ENCODE peak calls at places on chromosomes 13 and 19, in four cellular contexts. D, B, A and F are unnamed samples.
A peak's percentile ranks its signal among the peaks of the same experiment; 100 is the strongest.

GRCh38 chr13:27403727-27404385 is 20.6 kb upstream of the GTF3A start:
- DNase-seq in A (peak; percentile 77), D (no peak), B (no peak), F (no peak)

GRCh38 chr19:28686741-28687140 is 526.2 kb downstream of the UQCRFS1 start:
- DNase-seq in A (no peak), D (no peak), B (no peak), F (no peak)

GRCh38 chr19:32289566-32290210 is 55.7 kb upstream of the ZNF507 start:
- DNase-seq in B (no peak), D (no peak), A (no peak), F (no peak)

GRCh38 chr19:50313812-50314536 is 15.2 kb downstream of the KCNC3 start:
- DNase-seq in B (no peak), A (no peak), D (no peak), F (no peak)

GRCh38 chr19:18475762-18476331 is 37.9 kb upstream of the ISYNA1 start:
- DNase-seq in A (no peak), D (no peak), B (no peak), F (no peak)

GRCh38 chr13:93304868-93305613 is 78.4 kb downstream of the GPC6 start:
- DNase-seq in D (no peak), B (no peak), A (no peak), F (no peak)

GRCh38 chr19:37933965-37934364 is 27.0 kb downstream of the SIPA1L3 start:
- DNase-seq in D (no peak), A (peak; percentile 36), B (no peak), F (no peak)

GRCh38 chr13:81017525-81018152 is 676.7 kb upstream of the SPRY2 start:
- DNase-seq in D (no peak), B (no peak), A (no peak), F (no peak)

GRCh38 chr13:111938743-111939142 is 128.2 kb upstream of the SOX1 start:
- DNase-seq in A (no peak), B (no peak), D (no peak), F (no peak)

GRCh38 chr19:30783936-30784335 is 411.8 kb downstream of the ZNF536 start:
- DNase-seq in D (no peak), A (no peak), B (no peak), F (no peak)

GRCh38 chr13:26968431-26969335 is 202.9 kb downstream of the USP12 start:
- DNase-seq in D (no peak), A (peak; percentile 69), B (no peak), F (no peak)

GRCh38 chr13:37417042-37417441 is 181.5 kb downstream of the POSTN start:
- DNase-seq in B (no peak), A (no peak), D (no peak), F (no peak)

GRCh38 chr19:53374288-53374687 is 8.8 kb downstream of the ZNF525 start:
- DNase-seq in B (no peak), A (no peak), D (no peak), F (no peak)

GRCh38 chr19:7819337-7819736 is 10.7 kb upstream of the EVI5L start:
- DNase-seq in B (no peak), A (no peak), D (no peak), F (no peak)

DNA sequence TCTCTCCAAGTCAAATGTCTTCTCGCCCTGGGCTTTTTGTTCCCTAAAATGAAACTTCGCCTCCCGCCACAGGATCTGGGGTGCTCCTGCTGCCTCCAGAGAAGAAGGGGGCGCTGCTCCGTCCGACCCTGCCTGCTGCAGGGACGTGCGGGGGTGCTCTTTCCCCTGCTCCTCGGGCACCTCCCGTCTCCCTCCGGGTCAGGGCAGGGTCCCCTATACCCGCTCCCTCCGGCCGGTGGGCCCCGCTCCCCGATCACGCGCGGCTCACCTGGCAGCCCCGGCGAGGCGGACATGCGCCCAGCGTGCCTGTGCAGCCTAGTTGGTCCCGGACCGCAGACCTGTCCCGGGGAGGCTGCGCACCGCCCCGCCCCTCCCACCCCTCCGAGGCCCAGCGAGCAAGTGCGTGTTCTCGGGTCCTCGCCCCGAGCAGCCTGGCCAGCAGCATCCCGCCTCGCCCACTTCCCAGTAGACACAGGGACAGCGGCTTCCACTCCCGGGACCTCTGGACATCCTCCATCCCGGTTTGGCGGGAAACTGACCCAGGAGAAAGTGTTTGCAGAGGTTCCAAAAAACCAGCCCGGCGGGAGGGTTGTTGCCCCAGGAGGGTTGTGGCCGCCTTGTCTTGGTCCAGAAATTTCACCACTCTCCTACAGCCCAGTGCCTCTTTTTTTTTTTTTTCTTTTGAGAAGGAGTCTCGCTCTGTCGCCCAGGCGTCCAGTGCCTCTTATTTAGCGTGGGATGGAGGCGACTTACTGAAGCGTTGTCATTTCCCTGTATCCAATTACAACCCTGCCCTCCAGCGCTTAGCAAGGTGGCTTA is at the start of gene OXGR1:
- DNase-seq in A (no peak), B (no peak), D (no peak), F (no peak)
- H3K4me3 ChIP-seq in A (peak within 1 kb of the TSS; percentile 47), B (peak within 1 kb of the TSS; percentile 36), D (peak within 1 kb of the TSS; percentile 38), F (no peak within 1 kb of the TSS)

DNA sequence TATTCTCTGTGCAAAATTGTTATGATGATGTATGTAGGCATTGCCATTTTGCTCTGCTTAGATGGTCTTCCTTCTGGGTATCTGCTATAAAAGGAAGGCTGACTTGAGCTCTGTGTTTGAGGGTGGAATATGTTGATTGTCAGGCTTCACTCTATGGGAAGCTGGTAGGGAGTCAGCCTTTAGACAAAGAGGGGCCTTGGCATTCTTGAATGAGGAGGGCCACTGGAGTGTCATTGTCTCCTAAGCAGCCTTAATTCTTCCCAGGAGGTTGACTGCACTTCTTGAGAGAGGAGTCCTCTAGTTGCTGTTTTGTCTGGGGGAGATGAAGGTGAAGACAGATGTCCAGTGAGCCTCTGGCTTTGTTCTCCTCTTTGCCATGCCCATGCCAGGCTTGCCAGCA is 266.8 kb downstream of the KCNRG start:
- DNase-seq in D (no peak), A (no peak), B (no peak), F (no peak)
- H3K4me1 ChIP-seq in D (no peaks in the 10 kb centered on the region), A (no peaks in the 10 kb centered on the region), B (no peaks in the 10 kb centered on the region), F (no peaks in the 10 kb centered on the region)

DNA sequence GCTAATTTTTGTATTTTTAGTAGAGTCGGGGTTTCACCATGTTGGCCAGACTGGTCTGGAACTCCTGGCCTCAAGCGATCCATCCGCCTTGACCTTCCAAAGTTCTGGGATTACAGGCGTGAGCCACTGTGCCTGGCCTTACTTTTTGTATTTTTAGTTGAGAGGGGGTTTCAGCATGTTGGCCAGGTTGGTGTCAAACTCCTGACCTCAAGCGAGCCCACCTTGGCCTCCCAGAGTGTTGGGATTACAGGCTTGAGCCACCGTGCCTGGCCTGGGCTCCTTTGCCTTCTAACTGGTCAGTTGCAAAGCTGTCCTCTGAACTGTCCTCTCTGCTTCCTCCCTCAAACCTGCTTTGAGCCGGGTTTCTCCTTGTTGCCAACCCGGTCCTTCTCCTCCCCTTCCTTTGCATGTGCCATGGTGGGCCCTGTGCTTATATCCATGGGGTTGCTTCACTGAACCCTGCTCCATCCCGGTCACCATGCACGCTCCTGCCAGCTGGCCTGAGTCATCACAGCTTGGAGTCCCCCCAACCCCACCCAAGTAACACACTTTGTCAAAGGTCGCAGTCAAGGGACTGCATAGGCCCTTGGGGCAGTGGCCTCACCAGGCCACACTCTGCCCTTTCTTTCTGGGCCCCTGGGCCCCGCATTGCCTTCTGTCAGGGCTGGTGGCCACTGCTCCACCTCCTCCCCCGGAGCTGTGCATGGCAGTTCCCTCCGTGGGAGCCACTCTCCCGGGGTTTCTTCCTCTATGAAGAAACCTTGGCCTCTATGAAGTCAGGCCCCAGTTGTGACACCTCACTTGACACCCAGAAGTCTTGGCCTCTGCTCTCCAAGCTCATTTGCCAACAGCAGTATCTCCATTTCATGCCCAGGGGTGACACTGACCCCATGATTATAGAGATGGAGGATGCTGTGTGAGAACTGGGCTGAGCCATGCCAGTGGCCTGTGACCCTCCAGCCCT is 21.3 kb downstream of the WTIP start:
- DNase-seq in B (peak; percentile 38), A (no peak), D (peak; percentile 19), F (no peak)
- H3K4me3 ChIP-seq in B (no peak overlapping the region), A (no peak overlapping the region), D (no peak overlapping the region), F (no peak overlapping the region)

GRCh38 chr19:1211494-1212234 is 6.1 kb downstream of the STK11 start:
- DNase-seq in D (no peak), A (peak; percentile 93), B (peak; percentile 55), F (no peak)
- H3K4me1 ChIP-seq in D (peaks cover 4% of the 10 kb centered on the region), A (peaks cover 27% of the 10 kb centered on the region), B (peaks cover 29% of the 10 kb centered on the region), F (peaks cover 38% of the 10 kb centered on the region)

GRCh38 chr19:1668339-1669123 is 16.1 kb upstream of the TCF3 start:
- DNase-seq in D (no peak), A (no peak), B (no peak), F (no peak)
- H3K4me3 ChIP-seq in D (no peak overlapping the region), A (no peak overlapping the region), B (no peak overlapping the region), F (no peak overlapping the region)

GRCh38 chr19:13076787-13077186 is 25.9 kb downstream of the LYL1 start:
- DNase-seq in D (no peak), A (no peak), B (no peak), F (no peak)
- H3K4me1 ChIP-seq in D (peaks cover 7% of the 10 kb centered on the region), A (no peaks in the 10 kb centered on the region), B (peaks cover 19% of the 10 kb centered on the region), F (no peaks in the 10 kb centered on the region)